ENCODE peak calls at places on chromosomes 13 and 19, in seven cellular contexts. One of them, this sample, is unnamed.

GRCh38 chr13:49731766-49732165 is 40.5 kb upstream of the EBPL start:
- DNase-seq in NCI-H748 treated with DMSO at 0.1 percent for 48 hours: no peak
- DNase-seq in stimulated activated naive CD8-positive, alpha-beta T cell treated with anti-CD3 and anti-CD28 coated beads, Interleukin-15, amount 100 ng/mL, for 72 hours: no peak
- DNase-seq in activated CD4-positive, alpha-beta T cell treated with anti-CD3 and anti-CD28 coated beads, Interleukin-2, amount 50 U/mL, for 4 hours: no peak
- DNase-seq in nucleus accumbens: no peak
- DNase-seq in thoracic aorta: no peak
- DNase-seq in activated CD8-positive, alpha-beta memory T cell treated with anti-CD3 and anti-CD28 coated beads for 48 hours: no peak
- DNase-seq in this sample: no peak

GRCh38 chr13:113863511-113864302 is at the start of gene GAS6:
- DNase-seq in NCI-H748 treated with DMSO at 0.1 percent for 48 hours: no peak
- DNase-seq in stimulated activated naive CD8-positive, alpha-beta T cell treated with anti-CD3 and anti-CD28 coated beads, Interleukin-15, amount 100 ng/mL, for 72 hours: peak; percentile 32
- DNase-seq in activated CD4-positive, alpha-beta T cell treated with anti-CD3 and anti-CD28 coated beads, Interleukin-2, amount 50 U/mL, for 4 hours: no peak
- DNase-seq in nucleus accumbens: no peak
- DNase-seq in thoracic aorta: no peak
- DNase-seq in activated CD8-positive, alpha-beta memory T cell treated with anti-CD3 and anti-CD28 coated beads for 48 hours: no peak
- DNase-seq in this sample: peak; percentile 49

GRCh38 chr13:41554626-41555386 is 97.5 kb downstream of the RGCC start:
- DNase-seq in NCI-H748 treated with DMSO at 0.1 percent for 48 hours: no peak
- DNase-seq in stimulated activated naive CD8-positive, alpha-beta T cell treated with anti-CD3 and anti-CD28 coated beads, Interleukin-15, amount 100 ng/mL, for 72 hours: peak; percentile 67
- DNase-seq in activated CD4-positive, alpha-beta T cell treated with anti-CD3 and anti-CD28 coated beads, Interleukin-2, amount 50 U/mL, for 4 hours: no peak
- DNase-seq in nucleus accumbens: no peak
- DNase-seq in thoracic aorta: no peak
- DNase-seq in activated CD8-positive, alpha-beta memory T cell treated with anti-CD3 and anti-CD28 coated beads for 48 hours: no peak
- DNase-seq in this sample: peak; percentile 74

GRCh38 chr13:113929628-113930615 is 44.0 kb downstream of the C13orf46 start:
- DNase-seq in NCI-H748 treated with DMSO at 0.1 percent for 48 hours: no peak
- DNase-seq in stimulated activated naive CD8-positive, alpha-beta T cell treated with anti-CD3 and anti-CD28 coated beads, Interleukin-15, amount 100 ng/mL, for 72 hours: no peak
- DNase-seq in activated CD4-positive, alpha-beta T cell treated with anti-CD3 and anti-CD28 coated beads, Interleukin-2, amount 50 U/mL, for 4 hours: no peak
- DNase-seq in nucleus accumbens: no peak
- DNase-seq in thoracic aorta: peak; percentile 2
- DNase-seq in activated CD8-positive, alpha-beta memory T cell treated with anti-CD3 and anti-CD28 coated beads for 48 hours: no peak
- DNase-seq in this sample: no peak

GRCh38 chr19:33473644-33474305 is 47.8 kb downstream of the PEPD start:
- DNase-seq in NCI-H748 treated with DMSO at 0.1 percent for 48 hours: no peak
- DNase-seq in stimulated activated naive CD8-positive, alpha-beta T cell treated with anti-CD3 and anti-CD28 coated beads, Interleukin-15, amount 100 ng/mL, for 72 hours: no peak
- DNase-seq in activated CD4-positive, alpha-beta T cell treated with anti-CD3 and anti-CD28 coated beads, Interleukin-2, amount 50 U/mL, for 4 hours: no peak
- DNase-seq in nucleus accumbens: no peak
- DNase-seq in thoracic aorta: no peak
- DNase-seq in activated CD8-positive, alpha-beta memory T cell treated with anti-CD3 and anti-CD28 coated beads for 48 hours: no peak
- DNase-seq in this sample: no peak

GRCh38 chr13:46948338-46948737 is 51.5 kb upstream of the HTR2A start:
- DNase-seq in NCI-H748 treated with DMSO at 0.1 percent for 48 hours: no peak
- DNase-seq in stimulated activated naive CD8-positive, alpha-beta T cell treated with anti-CD3 and anti-CD28 coated beads, Interleukin-15, amount 100 ng/mL, for 72 hours: no peak
- DNase-seq in activated CD4-positive, alpha-beta T cell treated with anti-CD3 and anti-CD28 coated beads, Interleukin-2, amount 50 U/mL, for 4 hours: no peak
- DNase-seq in nucleus accumbens: no peak
- DNase-seq in thoracic aorta: no peak
- DNase-seq in activated CD8-positive, alpha-beta memory T cell treated with anti-CD3 and anti-CD28 coated beads for 48 hours: no peak
- DNase-seq in this sample: no peak

GRCh38 chr19:32910094-32910493 is 40.5 kb upstream of the SLC7A9 start:
- DNase-seq in NCI-H748 treated with DMSO at 0.1 percent for 48 hours: no peak
- DNase-seq in stimulated activated naive CD8-positive, alpha-beta T cell treated with anti-CD3 and anti-CD28 coated beads, Interleukin-15, amount 100 ng/mL, for 72 hours: no peak
- DNase-seq in activated CD4-positive, alpha-beta T cell treated with anti-CD3 and anti-CD28 coated beads, Interleukin-2, amount 50 U/mL, for 4 hours: no peak
- DNase-seq in nucleus accumbens: no peak
- DNase-seq in thoracic aorta: no peak
- DNase-seq in activated CD8-positive, alpha-beta memory T cell treated with anti-CD3 and anti-CD28 coated beads for 48 hours: no peak
- DNase-seq in this sample: no peak

GRCh38 chr13:111658150-111659100 is 338.0 kb downstream of the TEX29 start:
- DNase-seq in NCI-H748 treated with DMSO at 0.1 percent for 48 hours: peak; percentile 23
- DNase-seq in stimulated activated naive CD8-positive, alpha-beta T cell treated with anti-CD3 and anti-CD28 coated beads, Interleukin-15, amount 100 ng/mL, for 72 hours: no peak
- DNase-seq in activated CD4-positive, alpha-beta T cell treated with anti-CD3 and anti-CD28 coated beads, Interleukin-2, amount 50 U/mL, for 4 hours: no peak
- DNase-seq in nucleus accumbens: peak; percentile 39
- DNase-seq in thoracic aorta: no peak
- DNase-seq in activated CD8-positive, alpha-beta memory T cell treated with anti-CD3 and anti-CD28 coated beads for 48 hours: no peak
- DNase-seq in this sample: no peak

GRCh38 chr13:34437873-34438272 is 504.2 kb upstream of the NBEA start:
- DNase-seq in NCI-H748 treated with DMSO at 0.1 percent for 48 hours: no peak
- DNase-seq in stimulated activated naive CD8-positive, alpha-beta T cell treated with anti-CD3 and anti-CD28 coated beads, Interleukin-15, amount 100 ng/mL, for 72 hours: no peak
- DNase-seq in activated CD4-positive, alpha-beta T cell treated with anti-CD3 and anti-CD28 coated beads, Interleukin-2, amount 50 U/mL, for 4 hours: no peak
- DNase-seq in nucleus accumbens: no peak
- DNase-seq in thoracic aorta: no peak
- DNase-seq in activated CD8-positive, alpha-beta memory T cell treated with anti-CD3 and anti-CD28 coated beads for 48 hours: no peak
- DNase-seq in this sample: no peak

GRCh38 chr13:32426981-32427851 is 714 bp downstream of the N4BP2L1 start:
- DNase-seq in NCI-H748 treated with DMSO at 0.1 percent for 48 hours: peak; percentile 73
- DNase-seq in stimulated activated naive CD8-positive, alpha-beta T cell treated with anti-CD3 and anti-CD28 coated beads, Interleukin-15, amount 100 ng/mL, for 72 hours: peak; percentile 73
- DNase-seq in activated CD4-positive, alpha-beta T cell treated with anti-CD3 and anti-CD28 coated beads, Interleukin-2, amount 50 U/mL, for 4 hours: peak; percentile 47
- DNase-seq in nucleus accumbens: peak; percentile 63
- DNase-seq in thoracic aorta: no peak
- DNase-seq in activated CD8-positive, alpha-beta memory T cell treated with anti-CD3 and anti-CD28 coated beads for 48 hours: peak; percentile 38
- DNase-seq in this sample: peak; percentile 48

GRCh38 chr13:114118763-114119123 is 13.7 kb downstream of the RASA3 start:
- DNase-seq in NCI-H748 treated with DMSO at 0.1 percent for 48 hours: no peak
- DNase-seq in stimulated activated naive CD8-positive, alpha-beta T cell treated with anti-CD3 and anti-CD28 coated beads, Interleukin-15, amount 100 ng/mL, for 72 hours: no peak
- DNase-seq in activated CD4-positive, alpha-beta T cell treated with anti-CD3 and anti-CD28 coated beads, Interleukin-2, amount 50 U/mL, for 4 hours: no peak
- DNase-seq in nucleus accumbens: no peak
- DNase-seq in thoracic aorta: no peak
- DNase-seq in activated CD8-positive, alpha-beta memory T cell treated with anti-CD3 and anti-CD28 coated beads for 48 hours: no peak
- DNase-seq in this sample: no peak

GRCh38 chr13:32746474-32746873 is 160.2 kb downstream of the PDS5B start:
- DNase-seq in NCI-H748 treated with DMSO at 0.1 percent for 48 hours: no peak
- DNase-seq in stimulated activated naive CD8-positive, alpha-beta T cell treated with anti-CD3 and anti-CD28 coated beads, Interleukin-15, amount 100 ng/mL, for 72 hours: no peak
- DNase-seq in activated CD4-positive, alpha-beta T cell treated with anti-CD3 and anti-CD28 coated beads, Interleukin-2, amount 50 U/mL, for 4 hours: no peak
- DNase-seq in nucleus accumbens: no peak
- DNase-seq in thoracic aorta: no peak
- DNase-seq in activated CD8-positive, alpha-beta memory T cell treated with anti-CD3 and anti-CD28 coated beads for 48 hours: no peak
- DNase-seq in this sample: no peak

GRCh38 chr13:21837841-21838551 is 167.1 kb downstream of the FGF9 start:
- DNase-seq in NCI-H748 treated with DMSO at 0.1 percent for 48 hours: peak; percentile 97
- DNase-seq in stimulated activated naive CD8-positive, alpha-beta T cell treated with anti-CD3 and anti-CD28 coated beads, Interleukin-15, amount 100 ng/mL, for 72 hours: no peak
- DNase-seq in activated CD4-positive, alpha-beta T cell treated with anti-CD3 and anti-CD28 coated beads, Interleukin-2, amount 50 U/mL, for 4 hours: no peak
- DNase-seq in nucleus accumbens: no peak
- DNase-seq in thoracic aorta: no peak
- DNase-seq in activated CD8-positive, alpha-beta memory T cell treated with anti-CD3 and anti-CD28 coated beads for 48 hours: no peak
- DNase-seq in this sample: no peak

GRCh38 chr13:99916366-99917103 is 55.0 kb downstream of the ZIC5 start:
- DNase-seq in NCI-H748 treated with DMSO at 0.1 percent for 48 hours: peak; percentile 82
- DNase-seq in stimulated activated naive CD8-positive, alpha-beta T cell treated with anti-CD3 and anti-CD28 coated beads, Interleukin-15, amount 100 ng/mL, for 72 hours: peak; percentile 24
- DNase-seq in activated CD4-positive, alpha-beta T cell treated with anti-CD3 and anti-CD28 coated beads, Interleukin-2, amount 50 U/mL, for 4 hours: no peak
- DNase-seq in nucleus accumbens: no peak
- DNase-seq in thoracic aorta: no peak
- DNase-seq in activated CD8-positive, alpha-beta memory T cell treated with anti-CD3 and anti-CD28 coated beads for 48 hours: no peak
- DNase-seq in this sample: peak; percentile 80

GRCh38 chr19:6278740-6279619 is 795 bp downstream of the MLLT1 start:
- DNase-seq in NCI-H748 treated with DMSO at 0.1 percent for 48 hours: no peak
- DNase-seq in stimulated activated naive CD8-positive, alpha-beta T cell treated with anti-CD3 and anti-CD28 coated beads, Interleukin-15, amount 100 ng/mL, for 72 hours: peak; percentile 24
- DNase-seq in activated CD4-positive, alpha-beta T cell treated with anti-CD3 and anti-CD28 coated beads, Interleukin-2, amount 50 U/mL, for 4 hours: no peak
- DNase-seq in nucleus accumbens: no peak
- DNase-seq in thoracic aorta: no peak
- DNase-seq in activated CD8-positive, alpha-beta memory T cell treated with anti-CD3 and anti-CD28 coated beads for 48 hours: no peak
- DNase-seq in this sample: peak; percentile 18

GRCh38 chr19:39413903-39414608 is 1.6 kb downstream of the PLEKHG2 start:
- DNase-seq in NCI-H748 treated with DMSO at 0.1 percent for 48 hours: no peak
- DNase-seq in stimulated activated naive CD8-positive, alpha-beta T cell treated with anti-CD3 and anti-CD28 coated beads, Interleukin-15, amount 100 ng/mL, for 72 hours: no peak
- DNase-seq in activated CD4-positive, alpha-beta T cell treated with anti-CD3 and anti-CD28 coated beads, Interleukin-2, amount 50 U/mL, for 4 hours: no peak
- DNase-seq in nucleus accumbens: no peak
- DNase-seq in thoracic aorta: no peak
- DNase-seq in activated CD8-positive, alpha-beta memory T cell treated with anti-CD3 and anti-CD28 coated beads for 48 hours: no peak
- DNase-seq in this sample: no peak

GRCh38 chr13:75803175-75803611 is 167.1 kb downstream of the LMO7 start:
- DNase-seq in NCI-H748 treated with DMSO at 0.1 percent for 48 hours: peak; percentile 40
- DNase-seq in stimulated activated naive CD8-positive, alpha-beta T cell treated with anti-CD3 and anti-CD28 coated beads, Interleukin-15, amount 100 ng/mL, for 72 hours: no peak
- DNase-seq in activated CD4-positive, alpha-beta T cell treated with anti-CD3 and anti-CD28 coated beads, Interleukin-2, amount 50 U/mL, for 4 hours: no peak
- DNase-seq in nucleus accumbens: no peak
- DNase-seq in thoracic aorta: no peak
- DNase-seq in activated CD8-positive, alpha-beta memory T cell treated with anti-CD3 and anti-CD28 coated beads for 48 hours: no peak
- DNase-seq in this sample: peak; percentile 13

GRCh38 chr19:46748325-46749109 is 2.3 kb upstream of the STRN4 start:
- DNase-seq in NCI-H748 treated with DMSO at 0.1 percent for 48 hours: peak; percentile 34
- DNase-seq in stimulated activated naive CD8-positive, alpha-beta T cell treated with anti-CD3 and anti-CD28 coated beads, Interleukin-15, amount 100 ng/mL, for 72 hours: peak; percentile 70
- DNase-seq in activated CD4-positive, alpha-beta T cell treated with anti-CD3 and anti-CD28 coated beads, Interleukin-2, amount 50 U/mL, for 4 hours: peak; percentile 79
- DNase-seq in nucleus accumbens: peak; percentile 17
- DNase-seq in thoracic aorta: no peak
- DNase-seq in activated CD8-positive, alpha-beta memory T cell treated with anti-CD3 and anti-CD28 coated beads for 48 hours: peak; percentile 69
- DNase-seq in this sample: peak; percentile 64

GRCh38 chr13:110916671-110917142 is 1.8 kb upstream of the ANKRD10 start:
- DNase-seq in NCI-H748 treated with DMSO at 0.1 percent for 48 hours: no peak
- DNase-seq in stimulated activated naive CD8-positive, alpha-beta T cell treated with anti-CD3 and anti-CD28 coated beads, Interleukin-15, amount 100 ng/mL, for 72 hours: no peak
- DNase-seq in activated CD4-positive, alpha-beta T cell treated with anti-CD3 and anti-CD28 coated beads, Interleukin-2, amount 50 U/mL, for 4 hours: no peak
- DNase-seq in nucleus accumbens: no peak
- DNase-seq in thoracic aorta: no peak
- DNase-seq in activated CD8-positive, alpha-beta memory T cell treated with anti-CD3 and anti-CD28 coated beads for 48 hours: no peak
- DNase-seq in this sample: no peak

GRCh38 chr13:35144496-35144895 is 202.4 kb downstream of the NBEA start:
- DNase-seq in NCI-H748 treated with DMSO at 0.1 percent for 48 hours: no peak
- DNase-seq in stimulated activated naive CD8-positive, alpha-beta T cell treated with anti-CD3 and anti-CD28 coated beads, Interleukin-15, amount 100 ng/mL, for 72 hours: no peak
- DNase-seq in activated CD4-positive, alpha-beta T cell treated with anti-CD3 and anti-CD28 coated beads, Interleukin-2, amount 50 U/mL, for 4 hours: no peak
- DNase-seq in nucleus accumbens: no peak
- DNase-seq in thoracic aorta: no peak
- DNase-seq in activated CD8-positive, alpha-beta memory T cell treated with anti-CD3 and anti-CD28 coated beads for 48 hours: no peak
- DNase-seq in this sample: no peak

GRCh38 chr13:23384111-23384510 is 49.4 kb downstream of the SACS start:
- DNase-seq in NCI-H748 treated with DMSO at 0.1 percent for 48 hours: no peak
- DNase-seq in stimulated activated naive CD8-positive, alpha-beta T cell treated with anti-CD3 and anti-CD28 coated beads, Interleukin-15, amount 100 ng/mL, for 72 hours: peak; percentile 32
- DNase-seq in activated CD4-positive, alpha-beta T cell treated with anti-CD3 and anti-CD28 coated beads, Interleukin-2, amount 50 U/mL, for 4 hours: no peak
- DNase-seq in nucleus accumbens: no peak
- DNase-seq in thoracic aorta: no peak
- DNase-seq in activated CD8-positive, alpha-beta memory T cell treated with anti-CD3 and anti-CD28 coated beads for 48 hours: no peak
- DNase-seq in this sample: peak; percentile 57

GRCh38 chr19:27861411-27861975 is 1351.5 kb downstream of the UQCRFS1 start:
- DNase-seq in NCI-H748 treated with DMSO at 0.1 percent for 48 hours: no peak
- DNase-seq in stimulated activated naive CD8-positive, alpha-beta T cell treated with anti-CD3 and anti-CD28 coated beads, Interleukin-15, amount 100 ng/mL, for 72 hours: no peak
- DNase-seq in activated CD4-positive, alpha-beta T cell treated with anti-CD3 and anti-CD28 coated beads, Interleukin-2, amount 50 U/mL, for 4 hours: no peak
- DNase-seq in nucleus accumbens: no peak
- DNase-seq in thoracic aorta: no peak
- DNase-seq in activated CD8-positive, alpha-beta memory T cell treated with anti-CD3 and anti-CD28 coated beads for 48 hours: no peak
- DNase-seq in this sample: no peak

This sample was measured in GM10248.